ENCODE peak calls at places on chromosomes 4 and X, in ten cellular contexts. One of them, this sample, is unnamed.
A peak's percentile ranks its signal among the peaks of the same experiment; 100 is the strongest.

GRCh38 chr4:151322565-151322964 is 2.8 kb downstream of the SH3D19 start:
- DNase-seq in occipital lobe: no peak
- DNase-seq in nucleus accumbens: no peak
- DNase-seq in EL: peak; percentile 25
- DNase-seq in iris pigment epithelial cell: peak; percentile 27
- DNase-seq in AG09319: peak; percentile 5
- DNase-seq in myocyte: no peak
- DNase-seq in fibroblast of lung: peak; percentile 30
- DNase-seq in AG08395: no peak
- DNase-seq in A673: no peak
- DNase-seq in this sample: no peak

GRCh38 chrX:15401373-15401772 is 17.2 kb upstream of the VEGFD start:
- DNase-seq in occipital lobe: no peak
- DNase-seq in nucleus accumbens: no peak
- DNase-seq in EL: no peak
- DNase-seq in iris pigment epithelial cell: no peak
- DNase-seq in AG09319: no peak
- DNase-seq in myocyte: no peak
- DNase-seq in fibroblast of lung: no peak
- DNase-seq in AG08395: no peak
- DNase-seq in A673: no peak
- DNase-seq in this sample: no peak

GRCh38 chr4:178781779-178782178 is 1339.5 kb upstream of the AGA start:
- DNase-seq in occipital lobe: no peak
- DNase-seq in nucleus accumbens: no peak
- DNase-seq in EL: no peak
- DNase-seq in iris pigment epithelial cell: no peak
- DNase-seq in AG09319: no peak
- DNase-seq in myocyte: no peak
- DNase-seq in fibroblast of lung: no peak
- DNase-seq in AG08395: no peak
- DNase-seq in A673: no peak
- DNase-seq in this sample: no peak

GRCh38 chr4:106583567-106583966 is 215.0 kb upstream of the GIMD1 start:
- DNase-seq in occipital lobe: no peak
- DNase-seq in nucleus accumbens: no peak
- DNase-seq in EL: peak; percentile 96
- DNase-seq in iris pigment epithelial cell: peak; percentile 98
- DNase-seq in AG09319: peak; percentile 76
- DNase-seq in myocyte: peak; percentile 61
- DNase-seq in fibroblast of lung: peak; percentile 98
- DNase-seq in AG08395: peak; percentile 84
- DNase-seq in A673: peak; percentile 92
- DNase-seq in this sample: peak; percentile 94

GRCh38 chr4:163142246-163142645 is 24.4 kb downstream of the NAF1 start:
- DNase-seq in occipital lobe: no peak
- DNase-seq in nucleus accumbens: no peak
- DNase-seq in EL: no peak
- DNase-seq in iris pigment epithelial cell: no peak
- DNase-seq in AG09319: no peak
- DNase-seq in myocyte: no peak
- DNase-seq in fibroblast of lung: no peak
- DNase-seq in AG08395: no peak
- DNase-seq in A673: no peak
- DNase-seq in this sample: no peak

GRCh38 chr4:114807759-114808404 is 209.3 kb downstream of the UGT8 start:
- DNase-seq in occipital lobe: no peak
- DNase-seq in nucleus accumbens: no peak
- DNase-seq in EL: peak; percentile 37
- DNase-seq in iris pigment epithelial cell: no peak
- DNase-seq in AG09319: no peak
- DNase-seq in myocyte: peak; percentile 43
- DNase-seq in fibroblast of lung: peak; percentile 6
- DNase-seq in AG08395: peak; percentile 25
- DNase-seq in A673: peak; percentile 67
- DNase-seq in this sample: peak; percentile 3

GRCh38 chr4:172129593-172129992 is 316.4 kb downstream of the GALNTL6 start:
- DNase-seq in occipital lobe: no peak
- DNase-seq in nucleus accumbens: no peak
- DNase-seq in EL: no peak
- DNase-seq in iris pigment epithelial cell: no peak
- DNase-seq in AG09319: no peak
- DNase-seq in myocyte: no peak
- DNase-seq in fibroblast of lung: no peak
- DNase-seq in AG08395: no peak
- DNase-seq in A673: no peak
- DNase-seq in this sample: no peak

GRCh38 chr4:182904271-182904761 is 12.9 kb downstream of the DCTD start:
- DNase-seq in occipital lobe: no peak
- DNase-seq in nucleus accumbens: no peak
- DNase-seq in EL: no peak
- DNase-seq in iris pigment epithelial cell: no peak
- DNase-seq in AG09319: no peak
- DNase-seq in myocyte: no peak
- DNase-seq in fibroblast of lung: no peak
- DNase-seq in AG08395: no peak
- DNase-seq in A673: no peak
- DNase-seq in this sample: no peak

GRCh38 chr4:127410201-127410600 is 222.6 kb upstream of the INTU start:
- DNase-seq in occipital lobe: no peak
- DNase-seq in nucleus accumbens: no peak
- DNase-seq in EL: no peak
- DNase-seq in iris pigment epithelial cell: no peak
- DNase-seq in AG09319: no peak
- DNase-seq in myocyte: no peak
- DNase-seq in fibroblast of lung: no peak
- DNase-seq in AG08395: peak; percentile 12
- DNase-seq in A673: no peak
- DNase-seq in this sample: no peak

GRCh38 chrX:45774961-45775360 is 574.3 kb upstream of the DIPK2B start:
- DNase-seq in occipital lobe: no peak
- DNase-seq in nucleus accumbens: peak; percentile 7
- DNase-seq in EL: peak; percentile 86
- DNase-seq in iris pigment epithelial cell: peak; percentile 80
- DNase-seq in AG09319: no peak
- DNase-seq in myocyte: no peak
- DNase-seq in fibroblast of lung: peak; percentile 88
- DNase-seq in AG08395: peak; percentile 63
- DNase-seq in A673: peak; percentile 49
- DNase-seq in this sample: peak; percentile 81

GRCh38 chrX:139126493-139126892 is 404.0 kb upstream of the F9 start:
- DNase-seq in occipital lobe: no peak
- DNase-seq in nucleus accumbens: no peak
- DNase-seq in EL: no peak
- DNase-seq in iris pigment epithelial cell: peak; percentile 4
- DNase-seq in AG09319: no peak
- DNase-seq in myocyte: peak; percentile 35
- DNase-seq in fibroblast of lung: no peak
- DNase-seq in AG08395: no peak
- DNase-seq in A673: peak; percentile 66
- DNase-seq in this sample: no peak

GRCh38 chr4:110062166-110062565 is 136.2 kb downstream of the ELOVL6 start:
- DNase-seq in occipital lobe: peak; percentile 57
- DNase-seq in nucleus accumbens: peak; percentile 46
- DNase-seq in EL: no peak
- DNase-seq in iris pigment epithelial cell: no peak
- DNase-seq in AG09319: no peak
- DNase-seq in myocyte: no peak
- DNase-seq in fibroblast of lung: no peak
- DNase-seq in AG08395: no peak
- DNase-seq in A673: no peak
- DNase-seq in this sample: no peak

GRCh38 chr4:149914521-149915115 is 99.0 kb upstream of the IQCM start:
- DNase-seq in occipital lobe: no peak
- DNase-seq in nucleus accumbens: no peak
- DNase-seq in EL: peak; percentile 65
- DNase-seq in iris pigment epithelial cell: peak; percentile 66
- DNase-seq in AG09319: no peak
- DNase-seq in myocyte: peak; percentile 55
- DNase-seq in fibroblast of lung: peak; percentile 51
- DNase-seq in AG08395: peak; percentile 58
- DNase-seq in A673: peak; percentile 80
- DNase-seq in this sample: peak; percentile 68

GRCh38 chrX:47030339-47030738 is 47.9 kb upstream of the RGN start:
- DNase-seq in occipital lobe: no peak
- DNase-seq in nucleus accumbens: no peak
- DNase-seq in EL: peak; percentile 57
- DNase-seq in iris pigment epithelial cell: peak; percentile 60
- DNase-seq in AG09319: peak; percentile 27
- DNase-seq in myocyte: peak; percentile 76
- DNase-seq in fibroblast of lung: peak; percentile 50
- DNase-seq in AG08395: peak; percentile 70
- DNase-seq in A673: peak; percentile 85
- DNase-seq in this sample: peak; percentile 68

GRCh38 chr4:150582881-150583286 is 933 bp downstream of the MAB21L2 start:
- DNase-seq in occipital lobe: no peak
- DNase-seq in nucleus accumbens: no peak
- DNase-seq in EL: no peak
- DNase-seq in iris pigment epithelial cell: peak; percentile 61
- DNase-seq in AG09319: no peak
- DNase-seq in myocyte: no peak
- DNase-seq in fibroblast of lung: peak; percentile 51
- DNase-seq in AG08395: no peak
- DNase-seq in A673: no peak
- DNase-seq in this sample: peak; percentile 51

GRCh38 chrX:130628522-130628921 is 226.7 kb downstream of the RBMX2 start:
- DNase-seq in occipital lobe: no peak
- DNase-seq in nucleus accumbens: no peak
- DNase-seq in EL: no peak
- DNase-seq in iris pigment epithelial cell: no peak
- DNase-seq in AG09319: no peak
- DNase-seq in myocyte: no peak
- DNase-seq in fibroblast of lung: no peak
- DNase-seq in AG08395: no peak
- DNase-seq in A673: no peak
- DNase-seq in this sample: no peak

GRCh38 chr4:39937683-39938268 is 39.9 kb downstream of the PDS5A start:
- DNase-seq in occipital lobe: no peak
- DNase-seq in nucleus accumbens: no peak
- DNase-seq in EL: no peak
- DNase-seq in iris pigment epithelial cell: no peak
- DNase-seq in AG09319: no peak
- DNase-seq in myocyte: no peak
- DNase-seq in fibroblast of lung: peak; percentile 6
- DNase-seq in AG08395: no peak
- DNase-seq in A673: no peak
- DNase-seq in this sample: peak; percentile 45

GRCh38 chrX:118197730-118198129 is 81.1 kb upstream of the KLHL13 start:
- DNase-seq in occipital lobe: no peak
- DNase-seq in nucleus accumbens: no peak
- DNase-seq in EL: no peak
- DNase-seq in iris pigment epithelial cell: no peak
- DNase-seq in AG09319: no peak
- DNase-seq in myocyte: no peak
- DNase-seq in fibroblast of lung: no peak
- DNase-seq in AG08395: no peak
- DNase-seq in A673: no peak
- DNase-seq in this sample: no peak

GRCh38 chr4:67234296-67234695 is 311.0 kb downstream of the CENPC start:
- DNase-seq in occipital lobe: no peak
- DNase-seq in nucleus accumbens: no peak
- DNase-seq in EL: peak; percentile 60
- DNase-seq in iris pigment epithelial cell: peak; percentile 1
- DNase-seq in AG09319: no peak
- DNase-seq in myocyte: peak; percentile 54
- DNase-seq in fibroblast of lung: peak; percentile 66
- DNase-seq in AG08395: no peak
- DNase-seq in A673: no peak
- DNase-seq in this sample: no peak

This sample was measured in IMR-90.